ENCODE peak calls at places on chromosome 1, in ten cellular contexts. One of them, this sample, is unnamed.

GRCh38 chr1:70427976-70428375 is 16.9 kb downstream of the CTH start:
- DNase-seq in A549: no peak
- DNase-seq in esophagus muscularis mucosa: no peak
- DNase-seq in GM12878: no peak
- DNase-seq in suprapubic skin: no peak
- DNase-seq in transverse colon: no peak
- DNase-seq in K562: no peak
- DNase-seq in stomach: no peak
- DNase-seq in tibial nerve: no peak
- DNase-seq in H1: no peak
- DNase-seq in this sample: no peak

GRCh38 chr1:43065191-43065590 is 106.5 kb upstream of the SLC2A1 start:
- DNase-seq in A549: no peak
- DNase-seq in esophagus muscularis mucosa: no peak
- DNase-seq in GM12878: no peak
- DNase-seq in suprapubic skin: no peak
- DNase-seq in transverse colon: no peak
- DNase-seq in K562: no peak
- DNase-seq in stomach: no peak
- DNase-seq in tibial nerve: no peak
- DNase-seq in H1: no peak
- DNase-seq in this sample: no peak

GRCh38 chr1:100440075-100440809 is 87.9 kb downstream of the CDC14A start:
- DNase-seq in A549: no peak
- DNase-seq in esophagus muscularis mucosa: no peak
- DNase-seq in GM12878: no peak
- DNase-seq in suprapubic skin: no peak
- DNase-seq in transverse colon: peak; percentile 63
- DNase-seq in K562: peak; percentile 71
- DNase-seq in stomach: peak; percentile 30
- DNase-seq in tibial nerve: no peak
- DNase-seq in H1: no peak
- DNase-seq in this sample: no peak

GRCh38 chr1:55213885-55214213 is 1.3 kb downstream of the USP24 start:
- DNase-seq in A549: no peak
- DNase-seq in esophagus muscularis mucosa: no peak
- DNase-seq in GM12878: no peak
- DNase-seq in suprapubic skin: no peak
- DNase-seq in transverse colon: no peak
- DNase-seq in K562: no peak
- DNase-seq in stomach: no peak
- DNase-seq in tibial nerve: no peak
- DNase-seq in H1: peak; percentile 61
- DNase-seq in this sample: no peak

GRCh38 chr1:13809461-13810159 is 109.6 kb downstream of the PRDM2 start:
- DNase-seq in A549: no peak
- DNase-seq in esophagus muscularis mucosa: no peak
- DNase-seq in GM12878: no peak
- DNase-seq in suprapubic skin: no peak
- DNase-seq in transverse colon: no peak
- DNase-seq in K562: peak; percentile 49
- DNase-seq in stomach: no peak
- DNase-seq in tibial nerve: no peak
- DNase-seq in H1: no peak
- DNase-seq in this sample: no peak

GRCh38 chr1:110607663-110608230 is 1.6 kb upstream of the KCNA2 start:
- DNase-seq in A549: no peak
- DNase-seq in esophagus muscularis mucosa: no peak
- DNase-seq in GM12878: no peak
- DNase-seq in suprapubic skin: peak; percentile 61
- DNase-seq in transverse colon: no peak
- DNase-seq in K562: no peak
- DNase-seq in stomach: no peak
- DNase-seq in tibial nerve: no peak
- DNase-seq in H1: peak; percentile 62
- DNase-seq in this sample: no peak

GRCh38 chr1:15762546-15762945 is 4.0 kb downstream of the FBLIM1 start:
- DNase-seq in A549: peak; percentile 41
- DNase-seq in esophagus muscularis mucosa: no peak
- DNase-seq in GM12878: no peak
- DNase-seq in suprapubic skin: no peak
- DNase-seq in transverse colon: no peak
- DNase-seq in K562: no peak
- DNase-seq in stomach: no peak
- DNase-seq in tibial nerve: no peak
- DNase-seq in H1: no peak
- DNase-seq in this sample: no peak

GRCh38 chr1:205430631-205431305 is 8.9 kb upstream of the LEMD1 start:
- DNase-seq in A549: peak; percentile 60
- DNase-seq in esophagus muscularis mucosa: no peak
- DNase-seq in GM12878: peak; percentile 13
- DNase-seq in suprapubic skin: no peak
- DNase-seq in transverse colon: peak; percentile 71
- DNase-seq in K562: peak; percentile 78
- DNase-seq in stomach: peak; percentile 71
- DNase-seq in tibial nerve: peak; percentile 26
- DNase-seq in H1: peak; percentile 91
- DNase-seq in this sample: peak; percentile 83

GRCh38 chr1:37323486-37324377 is 150.6 kb upstream of the ZC3H12A start:
- DNase-seq in A549: peak; percentile 38
- DNase-seq in esophagus muscularis mucosa: no peak
- DNase-seq in GM12878: no peak
- DNase-seq in suprapubic skin: no peak
- DNase-seq in transverse colon: no peak
- DNase-seq in K562: peak; percentile 83
- DNase-seq in stomach: no peak
- DNase-seq in tibial nerve: no peak
- DNase-seq in H1: peak; percentile 87
- DNase-seq in this sample: no peak

GRCh38 chr1:163072658-163073057 is 3.5 kb downstream of the RGS4 start:
- DNase-seq in A549: no peak
- DNase-seq in esophagus muscularis mucosa: no peak
- DNase-seq in GM12878: no peak
- DNase-seq in suprapubic skin: no peak
- DNase-seq in transverse colon: no peak
- DNase-seq in K562: no peak
- DNase-seq in stomach: no peak
- DNase-seq in tibial nerve: no peak
- DNase-seq in H1: no peak
- DNase-seq in this sample: no peak

GRCh38 chr1:91731815-91732214 is 154.1 kb downstream of the TGFBR3 start:
- DNase-seq in A549: no peak
- DNase-seq in esophagus muscularis mucosa: no peak
- DNase-seq in GM12878: no peak
- DNase-seq in suprapubic skin: no peak
- DNase-seq in transverse colon: no peak
- DNase-seq in K562: no peak
- DNase-seq in stomach: no peak
- DNase-seq in tibial nerve: no peak
- DNase-seq in H1: no peak
- DNase-seq in this sample: no peak

GRCh38 chr1:94384485-94385353 is 33.5 kb upstream of the ABCD3 start:
- DNase-seq in A549: peak; percentile 14
- DNase-seq in esophagus muscularis mucosa: no peak
- DNase-seq in GM12878: no peak
- DNase-seq in suprapubic skin: no peak
- DNase-seq in transverse colon: peak; percentile 33
- DNase-seq in K562: no peak
- DNase-seq in stomach: peak; percentile 51
- DNase-seq in tibial nerve: no peak
- DNase-seq in H1: no peak
- DNase-seq in this sample: no peak

GRCh38 chr1:25033030-25033827 is 103.2 kb upstream of the RUNX3 start:
- DNase-seq in A549: no peak
- DNase-seq in esophagus muscularis mucosa: no peak
- DNase-seq in GM12878: no peak
- DNase-seq in suprapubic skin: no peak
- DNase-seq in transverse colon: no peak
- DNase-seq in K562: no peak
- DNase-seq in stomach: no peak
- DNase-seq in tibial nerve: no peak
- DNase-seq in H1: no peak
- DNase-seq in this sample: no peak

GRCh38 chr1:234619794-234620247 is 9.8 kb upstream of the IRF2BP2 start:
- DNase-seq in A549: peak; percentile 35
- DNase-seq in esophagus muscularis mucosa: no peak
- DNase-seq in GM12878: no peak
- DNase-seq in suprapubic skin: no peak
- DNase-seq in transverse colon: no peak
- DNase-seq in K562: no peak
- DNase-seq in stomach: no peak
- DNase-seq in tibial nerve: no peak
- DNase-seq in H1: no peak
- DNase-seq in this sample: no peak
- H3K4me3 ChIP-seq in A549: no peak overlapping the region
- H3K4me3 ChIP-seq in esophagus muscularis mucosa: no peak overlapping the region
- H3K4me3 ChIP-seq in GM12878: no peak overlapping the region
- H3K4me3 ChIP-seq in suprapubic skin: no peak overlapping the region
- H3K4me3 ChIP-seq in transverse colon: no peak overlapping the region
- H3K4me3 ChIP-seq in K562: no peak overlapping the region
- H3K4me3 ChIP-seq in stomach: no peak overlapping the region
- H3K4me3 ChIP-seq in tibial nerve: no peak overlapping the region
- H3K4me3 ChIP-seq in H1: no peak overlapping the region
- H3K4me3 ChIP-seq in this sample: no peak overlapping the region

DNA sequence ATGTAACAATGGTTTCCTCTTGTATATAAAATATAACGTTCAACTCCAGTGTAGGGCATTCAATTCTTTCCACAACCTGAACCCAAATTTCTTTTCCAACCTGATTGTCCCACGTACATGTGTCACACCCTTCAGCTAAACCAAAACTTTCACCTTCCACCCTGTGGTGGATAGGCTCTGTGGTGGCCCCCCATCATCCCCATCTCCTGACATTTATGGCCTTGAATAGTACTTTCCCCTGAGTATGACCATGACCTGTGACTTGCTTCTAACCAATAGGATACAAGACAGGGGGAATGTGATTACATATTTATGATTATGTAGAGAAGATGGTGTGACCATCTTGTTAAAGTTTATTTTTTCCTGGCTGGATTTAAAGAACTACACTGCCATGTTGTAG is 377.0 kb downstream of the PTPRC start:
- DNase-seq in A549: no peak
- DNase-seq in esophagus muscularis mucosa: no peak
- DNase-seq in GM12878: no peak
- DNase-seq in suprapubic skin: no peak
- DNase-seq in transverse colon: no peak
- DNase-seq in K562: no peak
- DNase-seq in stomach: no peak
- DNase-seq in tibial nerve: no peak
- DNase-seq in H1: no peak
- DNase-seq in this sample: no peak
- TF ChIP-seq POLR2A in A549: no peak
- TF ChIP-seq POLR2A in esophagus muscularis mucosa: no peak
- TF ChIP-seq POLR2A in GM12878: no peak
- TF ChIP-seq POLR2A in suprapubic skin: no peak
- TF ChIP-seq POLR2A in transverse colon: no peak
- TF ChIP-seq POLR2A in K562: no peak
- TF ChIP-seq POLR2A in stomach: no peak
- TF ChIP-seq POLR2A in tibial nerve: no peak
- TF ChIP-seq POLR2A in H1: no peak
- TF ChIP-seq POLR2A in this sample: no peak

GRCh38 chr1:178937770-178938169 is 66.9 kb upstream of the ANGPTL1 start:
- DNase-seq in A549: no peak
- DNase-seq in esophagus muscularis mucosa: peak; percentile 74
- DNase-seq in GM12878: no peak
- DNase-seq in suprapubic skin: no peak
- DNase-seq in transverse colon: no peak
- DNase-seq in K562: no peak
- DNase-seq in stomach: no peak
- DNase-seq in tibial nerve: no peak
- DNase-seq in H1: peak; percentile 27
- DNase-seq in this sample: no peak

GRCh38 chr1:178939328-178939727 is 68.5 kb upstream of the ANGPTL1 start:
- DNase-seq in A549: no peak
- DNase-seq in esophagus muscularis mucosa: peak; percentile 90
- DNase-seq in GM12878: no peak
- DNase-seq in suprapubic skin: no peak
- DNase-seq in transverse colon: no peak
- DNase-seq in K562: no peak
- DNase-seq in stomach: no peak
- DNase-seq in tibial nerve: peak; percentile 45
- DNase-seq in H1: peak; percentile 37
- DNase-seq in this sample: no peak

GRCh38 chr1:178940022-178940765 is 69.3 kb upstream of the ANGPTL1 start:
- DNase-seq in A549: no peak
- DNase-seq in esophagus muscularis mucosa: peak; percentile 55
- DNase-seq in GM12878: no peak
- DNase-seq in suprapubic skin: no peak
- DNase-seq in transverse colon: no peak
- DNase-seq in K562: no peak
- DNase-seq in stomach: no peak
- DNase-seq in tibial nerve: no peak
- DNase-seq in H1: no peak
- DNase-seq in this sample: no peak

GRCh38 chr1:178938959-178939317 is 68.1 kb upstream of the ANGPTL1 start:
- DNase-seq in A549: no peak
- DNase-seq in esophagus muscularis mucosa: peak; percentile 95
- DNase-seq in GM12878: no peak
- DNase-seq in suprapubic skin: no peak
- DNase-seq in transverse colon: peak; percentile 57
- DNase-seq in K562: no peak
- DNase-seq in stomach: no peak
- DNase-seq in tibial nerve: peak; percentile 60
- DNase-seq in H1: peak; percentile 42
- DNase-seq in this sample: peak; percentile 92

DNA sequence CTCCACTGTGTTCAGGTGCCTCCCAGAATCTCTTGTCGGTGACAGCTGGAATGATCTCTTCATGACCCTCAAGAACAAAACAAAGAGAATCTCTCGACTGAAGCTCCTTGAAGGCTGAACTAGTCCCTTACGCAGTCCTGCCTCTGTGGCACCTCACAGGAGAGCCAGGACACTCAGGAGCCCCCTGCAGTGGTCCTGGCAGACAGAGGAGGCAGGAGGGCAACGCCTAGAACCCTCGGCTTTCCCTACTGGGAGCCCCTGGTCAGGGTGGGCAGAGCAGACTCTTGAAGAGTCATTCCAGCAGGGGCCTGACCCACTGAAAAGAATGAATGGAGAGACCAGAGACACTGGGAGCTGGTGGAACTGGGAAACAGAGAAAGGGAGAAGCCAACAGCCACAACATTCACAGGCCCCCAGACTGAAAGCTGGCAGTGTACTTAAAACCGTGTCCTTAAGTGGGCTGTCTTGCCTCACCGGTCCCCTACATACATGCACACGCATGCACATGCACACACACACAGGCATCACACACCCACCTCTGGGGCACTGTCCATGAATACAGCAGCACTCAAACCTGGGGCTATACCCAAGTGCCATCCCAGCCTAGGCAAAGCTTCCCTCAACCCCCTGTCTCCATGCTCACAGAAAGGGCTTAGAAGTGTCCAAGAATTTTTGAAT is 67.5 kb upstream of the ANGPTL1 start:
- DNase-seq in A549: no peak
- DNase-seq in esophagus muscularis mucosa: peak; percentile 90
- DNase-seq in GM12878: no peak
- DNase-seq in suprapubic skin: no peak
- DNase-seq in transverse colon: no peak
- DNase-seq in K562: no peak
- DNase-seq in stomach: no peak
- DNase-seq in tibial nerve: no peak
- DNase-seq in H1: peak; percentile 40
- DNase-seq in this sample: peak; percentile 34
- TF ChIP-seq EP300 in A549: no peak
- TF ChIP-seq EP300 in esophagus muscularis mucosa: no peak
- TF ChIP-seq EP300 in GM12878: no peak
- TF ChIP-seq EP300 in suprapubic skin: no peak
- TF ChIP-seq EP300 in transverse colon: no peak
- TF ChIP-seq EP300 in K562: no peak
- TF ChIP-seq EP300 in stomach: no peak
- TF ChIP-seq EP300 in tibial nerve: no peak
- TF ChIP-seq EP300 in H1: no peak
- TF ChIP-seq EP300 in this sample: no peak

GRCh38 chr1:90198616-90199015 is 203.7 kb downstream of the ZNF326 start:
- DNase-seq in A549: no peak
- DNase-seq in esophagus muscularis mucosa: no peak
- DNase-seq in GM12878: no peak
- DNase-seq in suprapubic skin: no peak
- DNase-seq in transverse colon: no peak
- DNase-seq in K562: no peak
- DNase-seq in stomach: no peak
- DNase-seq in tibial nerve: no peak
- DNase-seq in H1: no peak
- DNase-seq in this sample: no peak
- H3K4me3 ChIP-seq in A549: no peak overlapping the region
- H3K4me3 ChIP-seq in esophagus muscularis mucosa: no peak overlapping the region
- H3K4me3 ChIP-seq in GM12878: no peak overlapping the region
- H3K4me3 ChIP-seq in suprapubic skin: no peak overlapping the region
- H3K4me3 ChIP-seq in transverse colon: no peak overlapping the region
- H3K4me3 ChIP-seq in K562: no peak overlapping the region
- H3K4me3 ChIP-seq in stomach: no peak overlapping the region
- H3K4me3 ChIP-seq in tibial nerve: no peak overlapping the region
- H3K4me3 ChIP-seq in H1: no peak overlapping the region
- H3K4me3 ChIP-seq in this sample: no peak overlapping the region

This sample was measured in ovary.